ENCODE peak calls at places on chromosomes 3 and 15, in nine cellular contexts. X, M, O, Y, Q, I, W, Z and S are unnamed samples.

GRCh38 chr3:108472011-108472591 is 38.3 kb downstream of the MYH15 start:
- DNase-seq in X (no peak), M (no peak), O (peak), Y (no peak), Q (no peak), I (no peak), W (peak), Z (peak), S (peak)

GRCh38 chr3:128763967-128764366 is 38.0 kb downstream of the RAB7A start:
- DNase-seq in X (peak), M (peak), O (no peak), Y (no peak), Q (no peak), I (no peak), W (peak), Z (no peak), S (no peak)

GRCh38 chr3:35663471-35663870 is 24.1 kb downstream of the ARPP21 start:
- DNase-seq in X (peak), M (no peak), O (no peak), Y (no peak), Q (no peak), I (peak), W (no peak), Z (no peak), S (no peak)

GRCh38 chr3:176584413-176585176 is 612.7 kb downstream of the TBL1XR1 start:
- DNase-seq in X (no peak), M (no peak), O (no peak), Y (no peak), Q (no peak), I (no peak), W (no peak), Z (no peak), S (peak)

GRCh38 chr3:99171815-99172214 is 270.3 kb upstream of the DCBLD2 start:
- DNase-seq in X (no peak), M (no peak), O (no peak), Y (no peak), Q (no peak), I (no peak), W (no peak), Z (no peak), S (no peak)

GRCh38 chr15:63985221-63986184 is 60.8 kb downstream of the DAPK2 start:
- DNase-seq in X (peak), M (no peak), O (no peak), Y (no peak), Q (no peak), I (peak), W (no peak), Z (no peak), S (no peak)

GRCh38 chr3:123616593-123616992 is 31.7 kb upstream of the HACD2 start:
- DNase-seq in X (no peak), M (no peak), O (no peak), Y (no peak), Q (no peak), I (no peak), W (no peak), Z (no peak), S (no peak)

GRCh38 chr15:101022306-101022705 is 103.1 kb downstream of the LRRK1 start:
- DNase-seq in X (no peak), M (peak), O (peak), Y (no peak), Q (no peak), I (peak), W (no peak), Z (no peak), S (no peak)